ENCODE peak calls at places on chromosomes 1 and 21, in eight cellular contexts. M, J, I, N, B, X, W and U are unnamed samples.
A peak's percentile ranks its signal among the peaks of the same experiment; 100 is the strongest.

GRCh38 chr1:62180649-62181048 is 14.0 kb upstream of the L1TD1 start:
- DNase-seq in M (no peak), J (no peak), I (no peak), N (peak; percentile 47), B (no peak), X (no peak), W (no peak), U (no peak)

GRCh38 chr1:66003690-66004089 is 211.0 kb downstream of the PDE4B start:
- DNase-seq in M (no peak), J (no peak), I (no peak), N (no peak), B (no peak), X (no peak), W (no peak), U (no peak)

GRCh38 chr1:70667771-70668170 is 256.7 kb downstream of the CTH start:
- DNase-seq in M (no peak), J (no peak), I (no peak), N (peak; percentile 18), B (no peak), X (no peak), W (no peak), U (no peak)

GRCh38 chr21:37204580-37204979 is 62.6 kb downstream of the VPS26C start:
- DNase-seq in M (no peak), J (no peak), I (no peak), N (no peak), B (no peak), X (no peak), W (no peak), U (no peak)

GRCh38 chr1:16189921-16190499 is 22.4 kb downstream of the ARHGEF19 start:
- DNase-seq in M (no peak), J (peak; percentile 67), I (no peak), N (no peak), B (no peak), X (no peak), W (no peak), U (peak; percentile 44)

GRCh38 chr1:206890125-206890637 is 7.1 kb upstream of the IL24 start:
- DNase-seq in M (no peak), J (no peak), I (no peak), N (no peak), B (no peak), X (no peak), W (no peak), U (no peak)

GRCh38 chr1:35715568-35716002 is 3.1 kb downstream of the C1orf216 start:
- DNase-seq in M (no peak), J (peak; percentile 83), I (peak; percentile 50), N (peak; percentile 88), B (peak; percentile 61), X (peak; percentile 72), W (peak; percentile 91), U (peak; percentile 85)

GRCh38 chr1:208731976-208732821 is 488.0 kb upstream of the PLXNA2 start:
- DNase-seq in M (no peak), J (no peak), I (no peak), N (peak; percentile 78), B (no peak), X (peak; percentile 62), W (no peak), U (peak; percentile 100)

GRCh38 chr1:22137006-22137720 is 5.7 kb downstream of the WNT4 start:
- DNase-seq in M (no peak), J (no peak), I (no peak), N (no peak), B (no peak), X (no peak), W (no peak), U (no peak)

GRCh38 chr1:13990939-13991338 is 291.0 kb downstream of the PRDM2 start:
- DNase-seq in M (no peak), J (no peak), I (no peak), N (no peak), B (no peak), X (no peak), W (no peak), U (no peak)

GRCh38 chr1:44108241-44108640 is 10.4 kb upstream of the KLF17 start:
- DNase-seq in M (no peak), J (no peak), I (no peak), N (no peak), B (no peak), X (no peak), W (no peak), U (no peak)

GRCh38 chr1:207885129-207886032 is 25.5 kb downstream of the CD34 start:
- DNase-seq in M (peak; percentile 74), J (peak; percentile 86), I (peak; percentile 59), N (peak; percentile 69), B (peak; percentile 85), X (peak; percentile 52), W (peak; percentile 94), U (peak; percentile 71)

GRCh38 chr1:53165408-53165961 is 23.0 kb upstream of the SLC1A7 start:
- DNase-seq in M (no peak), J (no peak), I (no peak), N (no peak), B (no peak), X (no peak), W (no peak), U (no peak)

GRCh38 chr1:51924455-51924854 is 45.9 kb upstream of the NRDC start:
- DNase-seq in M (no peak), J (no peak), I (no peak), N (no peak), B (no peak), X (no peak), W (no peak), U (no peak)

GRCh38 chr1:55141295-55141893 is 73.8 kb downstream of the USP24 start:
- DNase-seq in M (no peak), J (no peak), I (no peak), N (no peak), B (no peak), X (no peak), W (no peak), U (no peak)

GRCh38 chr1:43345119-43345518 is 7.5 kb downstream of the MPL start:
- DNase-seq in M (no peak), J (no peak), I (peak; percentile 57), N (no peak), B (peak; percentile 29), X (no peak), W (peak; percentile 2), U (no peak)

GRCh38 chr21:14879458-14879857 is 185.3 kb downstream of the NRIP1 start:
- DNase-seq in M (no peak), J (no peak), I (no peak), N (no peak), B (no peak), X (no peak), W (no peak), U (no peak)

GRCh38 chr1:42128984-42129383 is 24.2 kb upstream of the GUCA2B start:
- DNase-seq in M (no peak), J (no peak), I (no peak), N (no peak), B (no peak), X (no peak), W (no peak), U (no peak)

GRCh38 chr21:16473965-16474364 is 744.2 kb downstream of the USP25 start:
- DNase-seq in M (no peak), J (no peak), I (no peak), N (no peak), B (peak; percentile 13), X (no peak), W (no peak), U (no peak)

GRCh38 chr1:35860680-35861079 is 22.3 kb upstream of the AGO1 start:
- DNase-seq in M (no peak), J (no peak), I (no peak), N (no peak), B (no peak), X (no peak), W (no peak), U (no peak)

GRCh38 chr1:152029937-152030211 is 6.9 kb downstream of the S100A11 start:
- DNase-seq in M (no peak), J (no peak), I (no peak), N (no peak), B (no peak), X (no peak), W (no peak), U (no peak)

GRCh38 chr1:198726455-198726854 is 87.6 kb downstream of the PTPRC start:
- DNase-seq in M (no peak), J (no peak), I (no peak), N (no peak), B (no peak), X (no peak), W (no peak), U (no peak)

GRCh38 chr1:155977607-155978324 is 581 bp downstream of the ARHGEF2 start:
- DNase-seq in M (no peak), J (peak; percentile 49), I (no peak), N (peak; percentile 11), B (peak; percentile 62), X (no peak), W (peak; percentile 88), U (peak; percentile 39)

GRCh38 chr1:171206956-171207355 is 21.9 kb downstream of the FMO2 start:
- DNase-seq in M (no peak), J (no peak), I (no peak), N (no peak), B (no peak), X (no peak), W (no peak), U (no peak)

GRCh38 chr1:201024251-201024998 is 911 bp upstream of the KIF21B start:
- DNase-seq in M (no peak), J (peak; percentile 67), I (no peak), N (no peak), B (no peak), X (no peak), W (peak; percentile 62), U (no peak)

GRCh38 chr1:220076861-220077762 is 12.5 kb downstream of the BPNT1 start:
- DNase-seq in M (no peak), J (no peak), I (no peak), N (no peak), B (no peak), X (no peak), W (no peak), U (no peak)

GRCh38 chr1:70503358-70503757 is 92.3 kb downstream of the CTH start:
- DNase-seq in M (no peak), J (no peak), I (no peak), N (no peak), B (no peak), X (no peak), W (no peak), U (no peak)

GRCh38 chr1:61093525-61094137 is 11.3 kb downstream of the NFIA start:
- DNase-seq in M (no peak), J (no peak), I (no peak), N (no peak), B (no peak), X (no peak), W (no peak), U (no peak)

GRCh38 chr1:225845633-225846259 is 35.8 kb downstream of the EPHX1 start:
- DNase-seq in M (peak; percentile 71), J (peak; percentile 40), I (peak; percentile 62), N (no peak), B (peak; percentile 80), X (peak; percentile 78), W (peak; percentile 92), U (peak; percentile 68)

GRCh38 chr1:78427506-78427905 is 63.3 kb upstream of the PTGFR start:
- DNase-seq in M (no peak), J (no peak), I (no peak), N (no peak), B (no peak), X (no peak), W (no peak), U (no peak)

GRCh38 chr21:39082656-39083376 is 100.4 kb downstream of the PSMG1 start:
- DNase-seq in M (no peak), J (no peak), I (no peak), N (peak; percentile 77), B (no peak), X (peak; percentile 76), W (no peak), U (peak; percentile 9)

GRCh38 chr1:29196863-29197589 is 15.3 kb upstream of the SRSF4 start:
- DNase-seq in M (peak; percentile 90), J (no peak), I (no peak), N (no peak), B (no peak), X (no peak), W (peak; percentile 28), U (no peak)

GRCh38 chr1:233294991-233295774 is at the start of gene PCNX2:
- DNase-seq in M (peak; percentile 23), J (peak; percentile 43), I (no peak), N (peak; percentile 60), B (no peak), X (peak; percentile 75), W (peak; percentile 79), U (peak; percentile 89)

GRCh38 chr1:202815120-202815519 is 4.4 kb downstream of the PCAT6 start:
- DNase-seq in M (no peak), J (no peak), I (no peak), N (no peak), B (no peak), X (no peak), W (no peak), U (no peak)